ENCODE peak calls at places on chromosome 11, in ten cellular contexts. P is IMR-90, Q is RWPE1, X is ovary, U is fibroblast of mammary gland, T is B cell, I is GM20000, N is kidney epithelial cell, C is mammary epithelial cell, D is NB4. W is an unnamed sample.

GRCh38 chr11:47850337-47850736 is 2.2 kb upstream of the NUP160 start:
- DNase-seq in Q (no peak), I (peak; percentile 33), C (no peak), T (no peak), D (peak; percentile 48), X (no peak), U (no peak), N (no peak), P (no peak), W (no peak)

GRCh38 chr11:100719809-100720221 is 32.7 kb downstream of the ARHGAP42 start:
- DNase-seq in C (peak; percentile 79), U (peak; percentile 90), D (no peak), Q (peak; percentile 55), T (no peak), I (no peak), X (peak; percentile 66), P (peak; percentile 79), N (peak; percentile 79), W (peak; percentile 56)

GRCh38 chr11:12611352-12611751 is 62.9 kb upstream of the TEAD1 start:
- DNase-seq in X (no peak), T (no peak), U (no peak), C (no peak), Q (no peak), P (no peak), I (no peak), D (no peak), N (no peak), W (no peak)

GRCh38 chr11:34978236-34979191 is 62.1 kb downstream of the PDHX start:
- DNase-seq in Q (no peak), I (no peak), X (no peak), N (no peak), P (no peak), D (no peak), C (no peak), U (no peak), T (no peak), W (no peak)

GRCh38 chr11:19913236-19913892 is 200.7 kb downstream of the NAV2 start:
- DNase-seq in N (no peak), U (no peak), P (no peak), X (no peak), T (no peak), D (no peak), I (no peak), C (no peak), Q (no peak), W (no peak)

GRCh38 chr11:27429740-27430451 is 42.7 kb downstream of the LGR4 start:
- DNase-seq in C (peak; percentile 69), P (peak; percentile 7), I (no peak), X (no peak), N (no peak), D (peak; percentile 47), T (no peak), U (no peak), Q (peak; percentile 39), W (no peak)

GRCh38 chr11:57456960-57457642 is 3.2 kb upstream of the RTN4RL2 start:
- DNase-seq in I (peak; percentile 84), N (peak; percentile 44), P (peak; percentile 77), T (peak; percentile 79), U (peak; percentile 84), X (peak; percentile 84), C (peak; percentile 68), Q (peak; percentile 67), D (peak; percentile 82), W (peak; percentile 60)

GRCh38 chr11:119787074-119787461 is 58.1 kb upstream of the NECTIN1 start:
- DNase-seq in Q (no peak), P (no peak), I (no peak), C (no peak), X (no peak), U (no peak), D (no peak), T (no peak), N (no peak), W (no peak)

GRCh38 chr11:75562836-75563484 is 907 bp downstream of the SERPINH1 start:
- DNase-seq in Q (peak; percentile 49), D (no peak), X (no peak), N (no peak), I (no peak), U (peak; percentile 64), P (peak; percentile 56), T (no peak), C (peak; percentile 53), W (no peak)

DNA sequence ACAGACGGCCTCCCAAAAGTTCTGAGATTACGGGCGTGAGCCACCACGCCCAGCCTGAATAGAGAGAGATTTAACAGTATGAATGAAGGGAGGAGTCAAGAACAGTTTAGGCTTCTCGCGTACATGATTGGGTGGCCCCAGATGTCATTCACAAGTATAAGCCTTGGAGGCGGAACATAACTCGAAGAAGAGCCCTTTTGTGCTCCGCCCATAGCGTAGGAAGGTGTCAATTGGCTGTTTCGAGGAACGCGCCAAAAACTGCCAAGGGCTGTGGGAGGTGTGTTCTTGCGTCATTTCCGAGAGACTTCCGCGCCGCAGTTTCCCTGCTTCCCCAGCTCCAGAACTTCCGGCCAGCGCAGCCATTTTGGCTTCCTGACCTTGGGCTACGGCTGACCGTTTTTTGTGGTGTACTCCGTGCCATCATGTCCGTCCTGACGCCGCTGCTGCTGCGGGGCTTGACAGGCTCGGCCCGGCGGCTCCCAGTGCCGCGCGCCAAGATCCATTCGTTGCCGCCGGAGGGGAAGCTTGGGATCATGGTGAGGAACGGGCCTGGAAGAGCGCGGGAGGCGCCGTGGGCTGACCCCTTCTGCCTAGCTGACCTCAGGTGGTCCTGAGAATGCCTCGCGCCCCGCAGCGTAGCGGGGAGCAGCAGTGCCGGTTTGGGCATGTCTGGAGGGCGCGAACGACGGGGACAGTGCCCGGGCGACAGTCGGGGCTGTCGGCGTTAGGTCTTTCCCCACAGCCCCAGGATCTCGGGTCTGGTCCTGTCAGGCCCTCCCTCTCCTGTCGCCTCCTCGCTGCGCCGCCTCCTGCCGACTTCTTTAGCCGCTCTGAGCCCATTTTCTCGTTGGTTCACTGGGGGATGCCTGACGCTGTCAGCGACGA is at the start of gene COX8A:
- DNase-seq in Q (peak; percentile 99), I (peak; percentile 97), C (peak; percentile 100), U (peak; percentile 100), X (peak; percentile 97), P (peak; percentile 100), N (peak; percentile 99), D (peak; percentile 100), T (peak; percentile 96), W (peak; percentile 99)
- TF ChIP-seq CTCF in Q (no peak), I (no peak), C (no peak), U (no peak), X (no peak), P (peak; percentile 14), N (peak; percentile 5), D (no peak), T (no peak), W (peak; percentile 27)

GRCh38 chr11:111851067-111851466 is 20.3 kb downstream of the ALG9 start:
- DNase-seq in X (no peak), U (no peak), C (no peak), I (no peak), Q (no peak), N (no peak), D (no peak), P (no peak), T (no peak), W (no peak)

GRCh38 chr11:111855506-111855905 is 15.9 kb downstream of the ALG9 start:
- DNase-seq in Q (no peak), T (no peak), U (no peak), X (no peak), I (no peak), N (no peak), P (no peak), D (no peak), C (no peak), W (no peak)

GRCh38 chr11:111852103-111852502 is 19.3 kb downstream of the ALG9 start:
- DNase-seq in P (no peak), Q (no peak), X (no peak), U (no peak), T (no peak), C (no peak), I (no peak), D (no peak), N (no peak), W (no peak)

GRCh38 chr11:111849631-111850030 is 21.8 kb downstream of the ALG9 start:
- DNase-seq in Q (no peak), T (no peak), I (no peak), P (no peak), C (no peak), U (no peak), D (no peak), X (no peak), N (no peak), W (no peak)

GRCh38 chr11:111851636-111852035 is 19.7 kb downstream of the ALG9 start:
- DNase-seq in P (peak; percentile 35), I (no peak), T (no peak), C (no peak), D (peak; percentile 34), Q (no peak), X (no peak), U (peak; percentile 52), N (no peak), W (no peak)
- TF ChIP-seq CTCF in P (peak; percentile 53), I (peak; percentile 32), T (no peak), C (peak; percentile 17), D (peak; percentile 53), Q (peak; percentile 28), X (no peak), U (peak; percentile 65), N (peak; percentile 42), W (peak; percentile 60)

GRCh38 chr11:109851780-109852390 is 241.3 kb upstream of the ZC3H12C start:
- DNase-seq in X (no peak), U (peak; percentile 36), N (no peak), D (no peak), I (no peak), Q (no peak), T (no peak), C (peak; percentile 43), P (peak; percentile 31), W (no peak)

GRCh38 chr11:109849946-109850345 is 243.2 kb upstream of the ZC3H12C start:
- DNase-seq in U (no peak), T (no peak), Q (no peak), D (no peak), X (no peak), I (no peak), C (no peak), P (no peak), N (no peak), W (no peak)

GRCh38 chr11:109854696-109855095 is 238.5 kb upstream of the ZC3H12C start:
- DNase-seq in U (no peak), I (no peak), T (no peak), C (no peak), D (no peak), Q (no peak), X (no peak), P (no peak), N (no peak), W (no peak)

GRCh38 chr11:109856958-109857357 is 236.2 kb upstream of the ZC3H12C start:
- DNase-seq in C (no peak), U (peak; percentile 26), N (no peak), D (no peak), P (peak; percentile 21), T (no peak), X (no peak), I (no peak), Q (no peak), W (no peak)

GRCh38 chr11:109853156-109853776 is 239.9 kb upstream of the ZC3H12C start:
- DNase-seq in I (peak; percentile 29), Q (peak; percentile 18), U (peak; percentile 87), T (no peak), N (peak; percentile 32), P (peak; percentile 87), D (peak; percentile 66), C (peak; percentile 63), X (no peak), W (peak; percentile 70)
- TF ChIP-seq CTCF in I (peak; percentile 55), Q (peak; percentile 47), U (peak; percentile 82), T (peak; percentile 39), N (peak; percentile 65), P (peak; percentile 91), D (peak; percentile 39), C (peak; percentile 87), X (no peak), W (peak; percentile 74)

GRCh38 chr11:96333076-96333744 is 9.8 kb downstream of the MAML2 start:
- DNase-seq in T (no peak), C (no peak), I (no peak), U (peak; percentile 43), D (no peak), Q (no peak), P (no peak), X (no peak), N (no peak), W (no peak)
- TF ChIP-seq CTCF in T (no peak), C (no peak), I (no peak), U (no peak), D (no peak), Q (no peak), P (no peak), X (no peak), N (no peak), W (no peak)

W was measured in AG09319.